ENCODE peak calls at places on chromosome 18, in seven cellular contexts. T, X, K, D, N, R and C are unnamed samples.
A peak's percentile ranks its signal among the peaks of the same experiment; 100 is the strongest.

GRCh38 chr18:3675446-3675845 is 225.5 kb downstream of the TGIF1 start:
- DNase-seq in T (no peak), X (no peak), K (no peak), D (peak; percentile 43), N (no peak), R (no peak), C (peak; percentile 53)

GRCh38 chr18:75161629-75162028 is 47.3 kb downstream of the PTGR3 start:
- DNase-seq in T (no peak), X (peak; percentile 57), K (no peak), D (no peak), N (peak; percentile 38), R (no peak), C (peak; percentile 20)

GRCh38 chr18:33744032-33744697 is 166.1 kb downstream of the ASXL3 start:
- DNase-seq in T (no peak), X (peak; percentile 15), K (peak; percentile 29), D (no peak), N (no peak), R (no peak), C (no peak)

GRCh38 chr18:50665015-50665414 is 105.1 kb downstream of the MAPK4 start:
- DNase-seq in T (no peak), X (no peak), K (no peak), D (no peak), N (no peak), R (no peak), C (no peak)

GRCh38 chr18:45686892-45687611 is 36.9 kb upstream of the SLC14A1 start:
- DNase-seq in T (no peak), X (peak; percentile 44), K (no peak), D (no peak), N (peak; percentile 68), R (peak; percentile 72), C (no peak)

GRCh38 chr18:10851824-10852225 is 297.5 kb downstream of the PIEZO2 start:
- DNase-seq in T (peak; percentile 20), X (no peak), K (peak; percentile 78), D (peak; percentile 81), N (peak; percentile 52), R (no peak), C (peak; percentile 89)

GRCh38 chr18:45662468-45662867 is 47.2 kb downstream of the SLC14A2 start:
- DNase-seq in T (no peak), X (no peak), K (no peak), D (peak; percentile 76), N (no peak), R (no peak), C (peak; percentile 73)

GRCh38 chr18:49238433-49239042 is 221.9 kb downstream of the DYM start:
- DNase-seq in T (peak; percentile 8), X (no peak), K (peak; percentile 50), D (peak; percentile 51), N (no peak), R (peak; percentile 9), C (peak; percentile 53)

GRCh38 chr18:47717257-47717656 is 213.2 kb downstream of the SMAD2 start:
- DNase-seq in T (no peak), X (peak; percentile 20), K (no peak), D (no peak), N (no peak), R (no peak), C (no peak)

GRCh38 chr18:3498705-3499451 is 48.9 kb downstream of the TGIF1 start:
- DNase-seq in T (no peak), X (peak; percentile 44), K (peak; percentile 81), D (peak; percentile 39), N (peak; percentile 32), R (peak; percentile 16), C (peak; percentile 44)

GRCh38 chr18:77822552-77823138 is 573.0 kb downstream of the GALR1 start:
- DNase-seq in T (no peak), X (no peak), K (no peak), D (no peak), N (no peak), R (no peak), C (no peak)

GRCh38 chr18:76894947-76895346 is 72.6 kb downstream of the ZNF236 start:
- DNase-seq in T (no peak), X (no peak), K (no peak), D (no peak), N (no peak), R (no peak), C (no peak)

GRCh38 chr18:40109251-40110049 is 1845.6 kb upstream of the PIK3C3 start:
- DNase-seq in T (no peak), X (no peak), K (no peak), D (no peak), N (no peak), R (no peak), C (no peak)

GRCh38 chr18:7482342-7482741 is 84.8 kb upstream of the PTPRM start:
- DNase-seq in T (no peak), X (no peak), K (no peak), D (no peak), N (no peak), R (no peak), C (no peak)

GRCh38 chr18:79610461-79611039 is 69.1 kb upstream of the CTDP1 start:
- DNase-seq in T (no peak), X (no peak), K (no peak), D (no peak), N (no peak), R (no peak), C (no peak)

GRCh38 chr18:31454066-31454708 is 6.6 kb downstream of the DSG3 start:
- DNase-seq in T (no peak), X (no peak), K (no peak), D (peak; percentile 69), N (no peak), R (no peak), C (peak; percentile 44)